ENCODE peak calls at places on chromosomes 6 and 20, in four cellular contexts. K is HepG2, R is K562, N is GM12878. F is an unnamed sample.

GRCh38 chr6:151376440-151376839 is 14.9 kb downstream of the ZBTB2 start:
- DNase-seq in K (no peak), R (no peak), N (no peak), F (no peak)

GRCh38 chr20:48359692-48360337 is 468.0 kb downstream of the PREX1 start:
- DNase-seq in K (peak; percentile 54), R (peak; percentile 35), N (peak; percentile 85), F (no peak)

GRCh38 chr6:15602144-15602543 is 60.7 kb downstream of the DTNBP1 start:
- DNase-seq in K (no peak), R (no peak), N (no peak), F (no peak)

GRCh38 chr6:72321741-72322140 is 300.1 kb upstream of the KCNQ5 start:
- DNase-seq in K (no peak), R (no peak), N (no peak), F (no peak)

GRCh38 chr20:51583073-51583472 is 40.6 kb upstream of the NFATC2 start:
- DNase-seq in K (no peak), R (no peak), N (no peak), F (no peak)

GRCh38 chr6:89977808-89978748 is 83.8 kb downstream of the GJA10 start:
- DNase-seq in K (no peak), R (no peak), N (no peak), F (no peak)

GRCh38 chr6:55892749-55893357 is 17.5 kb upstream of the BMP5 start:
- DNase-seq in K (no peak), R (no peak), N (no peak), F (no peak)

GRCh38 chr20:23157741-23158140 is 71.6 kb upstream of the CD93 start:
- DNase-seq in K (no peak), R (no peak), N (no peak), F (no peak)

GRCh38 chr6:4355241-4355640 is 219.9 kb upstream of the ECI2 start:
- DNase-seq in K (no peak), R (no peak), N (no peak), F (no peak)

GRCh38 chr6:108896111-108896661 is 48.0 kb downstream of the ARMC2 start:
- DNase-seq in K (no peak), R (no peak), N (no peak), F (no peak)

GRCh38 chr20:48897298-48898044 is 24.0 kb upstream of the ARFGEF2 start:
- DNase-seq in K (no peak), R (no peak), N (no peak), F (no peak)

GRCh38 chr6:111718990-111719389 is 113.3 kb upstream of the TRAF3IP2 start:
- DNase-seq in K (no peak), R (no peak), N (no peak), F (no peak)

GRCh38 chr20:20161611-20162010 is 109.3 kb downstream of the CFAP61 start:
- DNase-seq in K (no peak), R (no peak), N (no peak), F (no peak)

GRCh38 chr20:46246527-46246926 is 61.8 kb downstream of the CDH22 start:
- DNase-seq in K (no peak), R (no peak), N (no peak), F (no peak)

GRCh38 chr20:11941593-11942261 is 24.0 kb downstream of the BTBD3 start:
- DNase-seq in K (no peak), R (no peak), N (no peak), F (no peak)

GRCh38 chr20:9460518-9460917 is 53.9 kb upstream of the LAMP5 start:
- DNase-seq in K (no peak), R (no peak), N (no peak), F (no peak)

GRCh38 chr6:119102901-119103300 is 24.4 kb upstream of the FAM184A start:
- DNase-seq in K (no peak), R (no peak), N (no peak), F (no peak)

DNA sequence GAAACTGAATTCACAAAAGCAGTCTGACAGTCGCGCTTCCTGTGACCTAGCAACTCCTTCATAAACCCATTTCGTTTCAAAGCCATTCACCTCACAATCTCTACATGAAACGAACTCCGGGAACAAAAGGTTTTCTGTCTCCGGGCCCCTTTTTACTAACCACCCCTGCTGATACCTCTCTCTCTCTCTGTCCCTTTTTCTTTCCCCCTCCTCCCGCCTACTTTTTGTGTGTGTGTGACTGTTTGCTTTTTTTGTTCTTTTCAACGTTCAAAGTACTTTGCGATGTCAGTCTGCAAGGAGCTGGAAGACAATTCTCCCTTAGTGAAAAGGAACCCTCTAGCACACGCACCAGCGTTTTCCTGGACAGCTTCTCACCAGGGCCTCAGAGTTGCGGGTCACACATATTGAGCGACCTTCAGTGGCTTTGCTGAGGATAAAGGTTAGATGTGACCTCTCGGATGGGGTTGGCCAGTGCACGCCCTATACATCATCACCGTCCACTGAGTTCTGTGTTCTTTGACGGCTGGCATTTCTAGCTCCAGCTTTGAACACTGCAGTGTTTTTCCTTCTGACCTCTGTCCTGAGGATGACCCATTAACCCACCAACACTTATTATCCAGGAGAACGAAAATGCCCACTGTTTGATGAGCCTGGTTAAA is 629 bp upstream of the NEDD9 start:
- DNase-seq in K (peak; percentile 94), R (peak; percentile 23), N (no peak), F (no peak)
- TF ChIP-seq CREB1 in K (no peak), R (no peak), N (no peak), F (no peak)

GRCh38 chr6:2221724-2222274 is 23.6 kb downstream of the GMDS start:
- DNase-seq in K (no peak), R (no peak), N (no peak), F (no peak)
- TF ChIP-seq TCF7 in K (no peak), R (no peak), N (no peak), F (no peak)

GRCh38 chr20:32993484-32994050 is 10.7 kb downstream of the SUN5 start:
- DNase-seq in K (no peak), R (no peak), N (no peak), F (no peak)
- TF ChIP-seq ESRRA in K (no peak), R (no peak), N (no peak), F (no peak)

DNA sequence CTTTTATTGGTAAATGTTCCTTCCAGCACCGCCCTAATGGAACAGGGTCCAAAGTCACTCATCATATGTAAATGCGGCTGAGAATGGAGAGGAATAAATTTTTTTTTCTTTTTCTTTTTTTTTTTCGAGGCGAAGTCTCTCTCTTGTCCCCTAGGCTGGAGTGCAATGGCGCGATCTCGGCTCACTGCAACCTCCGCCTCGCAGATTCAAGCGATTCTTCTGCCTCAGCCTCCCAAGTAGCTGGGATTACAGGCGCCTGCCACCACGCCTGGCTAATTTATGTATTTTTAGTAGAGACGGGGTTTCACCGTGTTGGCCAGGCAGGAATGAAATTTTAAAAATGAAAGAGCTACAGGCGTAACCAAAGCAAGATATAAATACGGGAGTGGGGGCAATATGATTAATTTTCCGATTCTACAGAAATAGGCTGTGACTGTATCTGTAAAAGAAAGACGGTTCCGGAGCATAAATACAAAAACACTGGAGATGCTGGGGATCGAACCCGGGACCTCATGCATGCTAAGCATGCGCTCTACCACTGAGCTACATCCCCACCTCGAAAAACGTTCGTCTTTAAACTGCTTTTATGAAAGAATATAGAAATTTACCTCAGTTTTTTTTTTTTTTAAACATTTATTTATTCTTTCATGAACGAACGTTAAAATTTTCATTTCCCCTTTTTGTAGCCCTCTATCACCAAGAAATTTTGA is 132.2 kb downstream of the GPX5 start:
- DNase-seq in K (peak; percentile 61), R (peak; percentile 64), N (peak; percentile 44), F (peak; percentile 67)
- TF ChIP-seq CREB1 in K (no peak), R (no peak), N (peak; percentile 34), F (no peak)

DNA sequence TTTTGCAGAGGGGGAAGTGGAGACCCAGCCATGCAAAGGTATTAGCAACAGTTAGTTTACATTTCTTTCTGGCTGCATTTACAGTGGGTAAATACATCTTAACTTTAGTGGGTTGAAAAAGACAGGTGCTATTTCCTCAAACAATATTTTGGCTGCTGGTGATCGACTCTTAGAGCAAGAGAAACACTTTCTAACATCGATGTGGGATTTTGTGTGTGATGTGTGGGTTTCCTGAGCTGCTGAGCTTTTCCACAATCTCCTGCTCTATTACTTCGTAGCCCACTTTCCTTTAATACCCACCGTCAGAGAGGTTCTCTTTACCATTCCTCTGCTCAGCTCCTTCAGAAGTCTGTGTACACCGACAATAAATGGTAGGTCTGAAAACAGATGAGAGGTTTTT is 339.0 kb downstream of the NRN1 start:
- DNase-seq in K (no peak), R (no peak), N (no peak), F (no peak)
- TF ChIP-seq TCF7 in K (no peak), R (no peak), N (no peak), F (no peak)

F was measured in WTC11.